ENCODE peak calls at places on chromosomes 6 and 20, in six cellular contexts. L is K562, X is GM12892, S is HepG2, V is GM12878, Q is H1. K is an unnamed sample.
A peak's percentile ranks its signal among the peaks of the same experiment; 100 is the strongest.

GRCh38 chr6:1952726-1953360 is 292.6 kb downstream of the GMDS start:
- DNase-seq in L (no peak), S (no peak), X (no peak), Q (no peak), V (no peak), K (no peak)

GRCh38 chr6:48449002-48449401 is 338.0 kb upstream of the PTCHD4 start:
- DNase-seq in S (no peak), L (no peak), X (no peak), Q (no peak), V (no peak), K (no peak)

GRCh38 chr6:158835616-158836221 is 16.6 kb upstream of the EZR start:
- DNase-seq in V (no peak), X (no peak), S (peak; percentile 40), L (peak; percentile 89), Q (no peak), K (no peak)

GRCh38 chr6:158852312-158853071 is 33.3 kb upstream of the EZR start:
- DNase-seq in L (no peak), V (no peak), Q (no peak), X (no peak), S (no peak), K (no peak)

GRCh38 chr20:47574616-47575401 is 73.1 kb downstream of the NCOA3 start:
- DNase-seq in V (no peak), X (no peak), S (no peak), Q (no peak), L (peak; percentile 27), K (no peak)

GRCh38 chr20:49569403-49570115 is 1.6 kb upstream of the PTGIS start:
- DNase-seq in V (no peak), X (no peak), Q (no peak), L (no peak), S (no peak), K (no peak)

GRCh38 chr20:35568645-35569044 is 26.8 kb downstream of the ERGIC3 start:
- DNase-seq in S (peak; percentile 78), L (peak; percentile 47), Q (no peak), X (no peak), V (no peak), K (no peak)

GRCh38 chr6:157847846-157848245 is 24.8 kb downstream of the SNX9 start:
- DNase-seq in V (no peak), S (no peak), X (no peak), Q (no peak), L (no peak), K (no peak)

GRCh38 chr6:453152-453551 is 61.6 kb downstream of the IRF4 start:
- DNase-seq in L (no peak), S (no peak), V (no peak), X (no peak), Q (no peak), K (no peak)

GRCh38 chr20:9409981-9410380 is 104.4 kb upstream of the LAMP5 start:
- DNase-seq in S (no peak), V (no peak), L (no peak), Q (no peak), X (no peak), K (no peak)

GRCh38 chr6:126367849-126368248 is 27.9 kb downstream of the CENPW start:
- DNase-seq in V (no peak), X (no peak), L (no peak), S (no peak), Q (no peak), K (no peak)

GRCh38 chr6:130381459-130382380 is 15.9 kb downstream of the TMEM200A start:
- DNase-seq in S (no peak), Q (no peak), X (no peak), V (no peak), L (no peak), K (no peak)

GRCh38 chr6:15107644-15108382 is 138.1 kb upstream of the JARID2 start:
- DNase-seq in X (no peak), Q (no peak), L (no peak), S (no peak), V (no peak), K (no peak)

DNA sequence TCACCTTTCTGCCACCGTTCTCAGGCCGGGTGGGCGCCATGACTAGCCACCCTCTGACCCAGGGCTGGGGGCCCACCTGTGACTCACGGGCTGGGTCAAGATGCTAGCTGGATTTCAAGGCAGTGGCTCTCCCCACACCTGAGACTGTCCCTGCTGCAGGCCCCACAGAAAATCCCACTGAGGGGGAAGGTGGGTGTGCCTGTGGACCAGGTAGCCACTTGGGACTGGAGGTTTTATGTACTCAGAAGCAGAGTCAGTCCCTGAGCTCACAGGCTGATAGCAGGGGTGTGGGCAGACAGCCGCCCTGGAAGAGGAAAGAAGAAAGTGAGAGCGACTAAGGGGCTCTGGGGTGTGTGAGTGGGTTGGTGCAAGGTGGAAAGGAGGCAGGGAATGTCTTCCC is 23.8 kb upstream of the MYT1 start:
- DNase-seq in S (no peak), Q (no peak), L (no peak), V (no peak), X (no peak), K (no peak)
- TF ChIP-seq TAF1 in S (no peak), Q (no peak), L (no peak), V (no peak), X (no peak), K (no peak)

DNA sequence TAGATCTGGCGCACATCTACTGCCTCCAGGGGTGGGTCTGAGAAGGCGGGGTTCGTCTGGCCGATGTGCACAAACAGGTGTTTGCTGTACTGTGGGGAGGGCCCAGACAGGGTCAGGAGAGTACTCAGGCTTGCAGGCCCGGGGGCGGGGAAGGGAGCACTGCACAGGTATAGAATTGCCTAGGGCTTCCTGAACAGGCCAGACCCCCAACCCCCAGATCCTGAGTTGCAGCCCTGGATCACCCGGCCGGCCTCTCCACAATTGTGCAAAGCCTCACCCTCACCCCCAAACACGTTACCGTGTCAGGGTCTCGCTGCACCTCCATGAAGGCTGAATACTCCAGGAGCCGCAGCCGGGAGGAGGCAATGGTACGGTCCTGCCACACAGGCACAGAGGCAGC is 7.8 kb downstream of the RPL10A start:
- DNase-seq in X (no peak), L (no peak), Q (no peak), S (no peak), V (no peak), K (no peak)
- TF ChIP-seq POLR2A in X (no peak), L (no peak), Q (peak; percentile 46), S (no peak), V (no peak), K (no peak)

DNA sequence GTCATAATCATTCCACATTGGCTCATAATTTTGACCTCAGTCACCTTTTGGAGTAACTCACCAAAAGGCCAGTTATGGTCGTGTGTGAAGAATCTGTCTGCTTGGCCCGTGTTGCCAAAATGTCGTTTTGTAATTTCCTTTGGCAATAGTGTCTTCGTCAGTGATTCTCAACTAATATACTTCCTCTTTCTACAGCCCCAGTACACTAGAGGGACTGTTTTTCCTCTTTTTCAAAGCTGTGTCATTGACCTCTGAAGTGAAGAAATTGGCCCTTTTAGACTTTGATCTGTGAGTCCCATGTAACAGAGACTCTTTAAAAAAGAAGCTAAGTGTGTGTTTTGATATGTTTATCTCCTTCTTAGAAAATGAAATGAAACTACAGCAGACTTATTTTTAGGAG is 5.2 kb downstream of the FOXO3 start:
- DNase-seq in Q (no peak), S (peak; percentile 81), L (no peak), X (no peak), V (no peak), K (no peak)
- TF ChIP-seq TAF1 in Q (no peak), S (no peak), L (no peak), X (no peak), V (no peak), K (no peak)

DNA sequence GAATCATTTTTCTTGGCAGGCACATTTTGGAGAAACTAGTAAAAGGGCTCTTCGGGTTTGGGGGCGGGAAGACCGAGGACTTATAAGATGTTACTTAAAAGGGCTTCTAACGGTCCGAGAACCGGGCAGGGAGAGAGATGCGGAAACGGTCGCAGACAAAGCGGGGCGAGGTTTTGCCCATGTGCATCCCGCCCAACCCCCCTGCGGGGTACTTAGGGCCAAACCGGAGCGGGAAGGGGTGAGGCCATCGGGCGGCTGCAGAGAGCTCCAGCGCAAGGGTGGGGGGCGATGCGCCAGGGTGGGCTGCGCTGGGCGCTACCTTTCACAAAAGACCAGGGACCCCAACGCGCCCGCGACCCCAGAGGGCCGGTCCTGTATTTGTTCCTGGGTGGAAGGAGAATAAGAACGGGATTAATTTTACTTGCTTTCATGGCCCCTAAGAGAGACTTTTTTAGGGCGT is 616 bp downstream of the TUBB start:
- DNase-seq in S (peak; percentile 57), V (no peak), Q (no peak), L (peak; percentile 79), X (no peak), K (no peak)
- TF ChIP-seq POLR2A in S (no peak), V (no peak), Q (no peak), L (no peak), X (no peak), K (no peak)

DNA sequence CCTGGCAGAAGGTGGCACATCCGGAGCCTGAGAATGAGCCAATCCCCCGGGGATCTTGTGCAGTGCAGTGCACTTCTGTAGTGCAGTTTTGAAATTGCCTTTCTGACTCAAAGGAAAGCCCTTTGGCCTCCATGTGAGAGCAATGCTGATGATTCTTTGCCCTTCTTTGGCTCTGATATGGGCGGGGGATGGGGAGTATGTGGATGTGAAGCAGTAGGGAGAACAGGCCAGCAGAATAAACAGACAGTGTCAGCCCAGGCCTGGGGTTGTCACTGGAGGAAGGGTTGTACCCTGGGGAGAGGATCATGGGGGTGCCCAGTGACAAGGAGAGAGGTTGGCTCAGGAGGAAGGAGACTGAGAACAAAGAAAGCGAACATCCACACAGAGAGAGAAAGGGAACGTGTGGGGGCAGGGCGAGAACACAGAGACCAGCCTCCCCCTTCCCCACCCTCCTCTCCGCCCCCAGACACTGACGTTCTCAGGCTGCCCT is 351.2 kb downstream of the CDC5L start:
- DNase-seq in Q (no peak), L (no peak), V (peak; percentile 68), X (no peak), S (no peak), K (no peak)
- TF ChIP-seq TAF1 in Q (no peak), L (no peak), V (no peak), X (no peak), S (no peak), K (no peak)

DNA sequence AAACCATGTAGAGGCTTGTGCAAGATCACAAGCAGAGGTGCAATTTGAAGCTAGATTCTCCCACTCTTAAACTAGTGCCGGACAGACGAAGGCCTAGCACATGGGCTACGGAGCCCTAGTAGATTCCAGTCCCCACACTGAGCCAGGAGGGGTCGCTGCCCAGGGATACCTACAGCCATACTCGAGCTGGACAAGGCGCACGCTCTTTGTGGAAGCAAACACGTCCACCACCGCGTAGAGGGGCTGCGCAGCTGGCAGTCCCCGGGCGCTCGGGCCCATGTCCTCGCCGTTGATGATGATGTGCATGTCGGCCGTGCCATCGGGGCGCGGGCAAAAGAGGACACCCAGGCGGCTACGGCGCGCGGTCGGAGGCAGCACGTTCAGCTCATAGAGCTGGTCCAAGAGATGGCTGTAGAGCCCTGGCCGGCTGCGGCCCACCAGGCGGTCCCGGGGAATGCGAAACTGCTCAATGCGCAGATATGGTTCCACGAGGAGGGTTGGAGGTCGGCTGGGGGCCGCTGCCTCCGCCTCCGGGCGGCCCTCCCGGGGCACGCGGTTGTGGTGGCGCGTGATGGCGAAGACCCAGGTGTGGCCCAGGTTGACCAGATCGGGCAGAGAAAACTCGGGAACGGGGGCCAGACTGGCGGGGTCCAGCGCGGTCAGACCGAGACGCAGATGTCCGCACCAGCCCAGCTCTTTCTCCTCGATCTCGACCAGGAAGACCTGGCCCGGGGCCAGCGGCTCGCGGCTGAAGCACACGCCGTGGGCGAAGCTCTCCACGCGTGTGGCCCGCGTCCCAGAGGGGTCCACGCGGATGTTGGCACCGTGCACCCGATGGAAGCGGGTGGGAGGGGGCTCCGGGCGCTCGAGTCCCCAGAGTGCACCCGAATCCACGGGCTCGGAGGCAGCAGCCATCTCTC is 671 bp downstream of the NEURL2 start:
- DNase-seq in Q (peak; percentile 43), X (no peak), L (peak; percentile 19), S (peak; percentile 92), V (no peak), K (peak; percentile 39)
- TF ChIP-seq POLR2A in Q (peak; percentile 65), X (no peak), L (no peak), S (peak; percentile 81), V (no peak), K (no peak)

K was measured in GM12891.